ENCODE peak calls at places on chromosomes 16 and 17, in eight cellular contexts. M, U, Y, L, Q, E, V and K are unnamed samples.

GRCh38 chr17:823501-823902 is 41.3 kb downstream of the MRM3 start:
- DNase-seq in Q (no peak), Y (no peak), U (no peak), M (no peak), V (no peak), L (no peak), E (no peak), K (no peak)

GRCh38 chr17:57368637-57369336 is 112.5 kb downstream of the MSI2 start:
- DNase-seq in L (peak; percentile 21), E (no peak), Y (no peak), V (no peak), U (no peak), M (no peak), Q (no peak), K (no peak)

GRCh38 chr16:59126486-59126885 is 392.4 kb upstream of the GOT2 start:
- DNase-seq in Q (no peak), V (no peak), Y (no peak), U (no peak), L (no peak), E (no peak), M (no peak), K (no peak)

GRCh38 chr16:70534949-70535348 is 11.3 kb downstream of the SF3B3 start:
- DNase-seq in Y (no peak), U (no peak), Q (no peak), V (no peak), E (no peak), M (no peak), L (no peak), K (no peak)

GRCh38 chr17:31266042-31266441 is 31.0 kb downstream of the OMG start:
- DNase-seq in M (no peak), U (no peak), E (no peak), L (no peak), Y (no peak), V (no peak), Q (peak; percentile 3), K (no peak)

GRCh38 chr17:538096-538973 is 176.3 kb downstream of the VPS53 start:
- DNase-seq in L (no peak), Y (peak; percentile 52), V (no peak), Q (no peak), E (no peak), M (no peak), U (no peak), K (no peak)

GRCh38 chr16:72961115-72961832 is 86.7 kb downstream of the ZFHX3 start:
- DNase-seq in V (no peak), Y (no peak), L (peak; percentile 43), U (no peak), M (no peak), Q (no peak), E (no peak), K (no peak)

GRCh38 chr17:34579979-34580684 is 750 bp downstream of the TMEM132E start:
- DNase-seq in V (no peak), E (no peak), Q (no peak), M (no peak), L (peak; percentile 22), Y (peak; percentile 75), U (no peak), K (no peak)

GRCh38 chr16:57643166-57643813 is 14.9 kb downstream of the ADGRG1 start:
- DNase-seq in U (no peak), Q (no peak), V (no peak), L (no peak), M (peak; percentile 94), Y (no peak), E (no peak), K (no peak)

GRCh38 chr16:27625050-27625697 is 75.2 kb downstream of the KATNIP start:
- DNase-seq in E (no peak), U (no peak), V (no peak), M (no peak), Q (no peak), Y (no peak), L (no peak), K (no peak)

GRCh38 chr17:78527345-78527744 is 49.9 kb downstream of the DNAH17 start:
- DNase-seq in M (no peak), E (no peak), L (no peak), Y (no peak), V (no peak), U (no peak), Q (no peak), K (no peak)

GRCh38 chr17:28849281-28849680 is 5.5 kb upstream of the ERAL1 start:
- DNase-seq in M (no peak), Y (no peak), L (no peak), U (no peak), E (no peak), Q (no peak), V (peak; percentile 3), K (no peak)

GRCh38 chr17:49616546-49617205 is 41.0 kb downstream of the NXPH3 start:
- DNase-seq in M (no peak), E (no peak), U (no peak), L (no peak), V (peak; percentile 86), Q (no peak), Y (no peak), K (no peak)

GRCh38 chr17:64024781-64025731 is 4.6 kb upstream of the ICAM2 start:
- DNase-seq in E (peak; percentile 25), M (no peak), L (no peak), Y (no peak), Q (peak; percentile 89), U (no peak), V (no peak), K (peak; percentile 39)

GRCh38 chr17:17628388-17629008 is 37.0 kb upstream of the PEMT start:
- DNase-seq in U (no peak), E (peak; percentile 18), V (no peak), Y (no peak), Q (peak; percentile 49), M (peak; percentile 33), L (peak; percentile 11), K (peak; percentile 19)